ENCODE peak calls at places on chromosomes 1 and 21, in five cellular contexts. O is activated T-helper 1 cell treated with Interleukin-2 at 50 U/mL for 16 hours; Z is fibroblast of pulmonary artery; W is C1 segment of cervical spinal cord; X is stimulated activated CD4-positive, alpha-beta T cell treated with anti-CD3 and anti-CD28 coated beads, Interleukin-4, amount 100 ng/mL, for 48 hours. M is an unnamed sample.
A peak's percentile ranks its signal among the peaks of the same experiment; 100 is the strongest.

GRCh38 chr1:36771222-36771621 is 263.1 kb downstream of the GRIK3 start:
- DNase-seq in O (no peak), Z (no peak), W (no peak), X (no peak), M (no peak)

GRCh38 chr21:43790053-43790524 is 712 bp downstream of the RRP1 start:
- DNase-seq in O (no peak), Z (no peak), W (no peak), X (no peak), M (no peak)

GRCh38 chr1:95679262-95679661 is 445.3 kb downstream of the RWDD3 start:
- DNase-seq in O (no peak), Z (no peak), W (no peak), X (no peak), M (no peak)

GRCh38 chr1:117581391-117581943 is 24.4 kb upstream of the TENT5C start:
- DNase-seq in O (no peak), Z (no peak), W (no peak), X (no peak), M (no peak)

GRCh38 chr1:1758692-1759455 is 19.4 kb downstream of the NADK start:
- DNase-seq in O (no peak), Z (no peak), W (no peak), X (no peak), M (no peak)

GRCh38 chr1:116741781-116742565 is 12.3 kb upstream of the CD2 start:
- DNase-seq in O (no peak), Z (no peak), W (no peak), X (no peak), M (no peak)

GRCh38 chr1:218711884-218712674 is 366.9 kb downstream of the TGFB2 start:
- DNase-seq in O (no peak), Z (peak; percentile 39), W (no peak), X (no peak), M (no peak)

GRCh38 chr1:227937031-227937430 is 10.7 kb downstream of the WNT9A start:
- DNase-seq in O (no peak), Z (no peak), W (no peak), X (no peak), M (no peak)

GRCh38 chr1:210754931-210755670 is 378.8 kb downstream of the KCNH1 start:
- DNase-seq in O (no peak), Z (no peak), W (no peak), X (no peak), M (no peak)

GRCh38 chr1:41607810-41608209 is 123.3 kb upstream of the EDN2 start:
- DNase-seq in O (no peak), Z (no peak), W (no peak), X (no peak), M (no peak)

GRCh38 chr1:43299101-43299500 is 1.7 kb upstream of the TIE1 start:
- DNase-seq in O (no peak), Z (no peak), W (no peak), X (no peak), M (no peak)

GRCh38 chr21:34745557-34746255 is 76.9 kb downstream of the CLIC6 start:
- DNase-seq in O (peak; percentile 15), Z (peak; percentile 89), W (no peak), X (peak; percentile 39), M (peak; percentile 37)

GRCh38 chr1:61887076-61887867 is 145.0 kb downstream of the PATJ start:
- DNase-seq in O (no peak), Z (peak; percentile 8), W (no peak), X (no peak), M (no peak)

GRCh38 chr1:230781596-230781995 is 34.4 kb downstream of the CAPN9 start:
- DNase-seq in O (no peak), Z (no peak), W (no peak), X (no peak), M (no peak)

GRCh38 chr1:184888505-184888904 is 85.8 kb downstream of the NIBAN1 start:
- DNase-seq in O (no peak), Z (peak; percentile 63), W (no peak), X (no peak), M (no peak)

GRCh38 chr1:99674115-99674514 is 28.2 kb downstream of the PALMD start:
- DNase-seq in O (no peak), Z (no peak), W (no peak), X (no peak), M (no peak)